ENCODE peak calls at places on chromosomes 13 and 19, in five cellular contexts. Q, U, B, T and O are unnamed samples.

GRCh38 chr13:100916943-100917342 is 242.3 kb upstream of the TMTC4 start:
- DNase-seq in U (no peak), B (no peak), T (no peak), Q (no peak), O (no peak)

GRCh38 chr13:42990991-42991891 is 800 bp downstream of the EPSTI1 start:
- DNase-seq in T (no peak), Q (no peak), U (no peak), B (no peak), O (no peak)

GRCh38 chr13:84127597-84128128 is 245.4 kb upstream of the SLITRK1 start:
- DNase-seq in T (no peak), Q (no peak), U (no peak), B (no peak), O (no peak)

GRCh38 chr19:42197375-42197817 is 20.1 kb downstream of the DEDD2 start:
- DNase-seq in U (no peak), T (no peak), B (no peak), Q (no peak), O (no peak)

GRCh38 chr19:52542984-52543664 is 15.7 kb downstream of the ZNF808 start:
- DNase-seq in T (peak; percentile 28), B (no peak), U (no peak), Q (no peak), O (no peak)

GRCh38 chr13:49536144-49536873 is 40.6 kb downstream of the PHF11 start:
- DNase-seq in Q (no peak), T (no peak), U (no peak), B (no peak), O (no peak)

GRCh38 chr19:18422530-18423191 is 3.5 kb downstream of the SSBP4 start:
- DNase-seq in Q (no peak), T (no peak), U (no peak), B (no peak), O (no peak)

GRCh38 chr19:918152-918437 is 962 bp downstream of the KISS1R start:
- DNase-seq in T (no peak), U (no peak), B (no peak), Q (no peak), O (no peak)

GRCh38 chr13:46289260-46289955 is 77.7 kb downstream of the LRRC63 start:
- DNase-seq in U (no peak), B (no peak), Q (no peak), T (no peak), O (no peak)

GRCh38 chr13:102589291-102589822 is 7.4 kb upstream of the TPP2 start:
- DNase-seq in Q (peak; percentile 89), U (peak; percentile 6), B (no peak), T (no peak), O (no peak)